ENCODE peak calls at places on chromosomes 13 and 19, in five cellular contexts. Q, I, D, Z and P are unnamed samples.

GRCh38 chr19:14479985-14480694 is 5.0 kb upstream of the PTGER1 start:
- DNase-seq in Q (no peak), I (peak; percentile 95), D (peak; percentile 56), Z (no peak), P (no peak)

GRCh38 chr19:518292-519231 is 11.3 kb downstream of the TPGS1 start:
- DNase-seq in Q (no peak), I (no peak), D (no peak), Z (no peak), P (no peak)

GRCh38 chr19:31461814-31462539 is 112.7 kb upstream of the TSHZ3 start:
- DNase-seq in Q (no peak), I (no peak), D (no peak), Z (no peak), P (no peak)

GRCh38 chr13:36353001-36353400 is 6.8 kb upstream of the SPART start:
- DNase-seq in Q (no peak), I (no peak), D (no peak), Z (no peak), P (no peak)

GRCh38 chr13:42377640-42378382 is 105.9 kb downstream of the AKAP11 start:
- DNase-seq in Q (no peak), I (no peak), D (no peak), Z (no peak), P (no peak)

GRCh38 chr13:112443191-112444000 is 67.2 kb downstream of the SPACA7 start:
- DNase-seq in Q (no peak), I (peak; percentile 64), D (no peak), Z (no peak), P (no peak)

GRCh38 chr19:55614711-55615552 is 9.4 kb downstream of the ZNF784 start:
- DNase-seq in Q (no peak), I (peak; percentile 30), D (no peak), Z (no peak), P (no peak)

GRCh38 chr13:54607421-54607820 is 1578.8 kb downstream of the OLFM4 start:
- DNase-seq in Q (no peak), I (no peak), D (no peak), Z (no peak), P (no peak)

GRCh38 chr19:11125994-11126685 is 29.4 kb downstream of the SPC24 start:
- DNase-seq in Q (peak; percentile 89), I (peak; percentile 82), D (peak; percentile 79), Z (no peak), P (no peak)

GRCh38 chr19:36489920-36490415 is 607 bp upstream of the ZNF566 start:
- DNase-seq in Q (no peak), I (peak; percentile 91), D (peak; percentile 78), Z (no peak), P (no peak)

GRCh38 chr13:37681295-37682032 is 82.9 kb upstream of the POSTN start:
- DNase-seq in Q (peak; percentile 34), I (no peak), D (no peak), Z (no peak), P (no peak)

GRCh38 chr19:38952395-38953165 is 21.8 kb downstream of the MRPS12 start:
- DNase-seq in Q (no peak), I (no peak), D (no peak), Z (no peak), P (no peak)

GRCh38 chr13:106989866-106990265 is 421.9 kb upstream of the ARGLU1 start:
- DNase-seq in Q (no peak), I (no peak), D (no peak), Z (no peak), P (no peak)

GRCh38 chr19:13790354-13790753 is 4.9 kb upstream of the ZSWIM4 start:
- DNase-seq in Q (no peak), I (no peak), D (no peak), Z (no peak), P (no peak)

GRCh38 chr19:46020819-46021125 is 2.1 kb downstream of the PGLYRP1 start:
- DNase-seq in Q (no peak), I (no peak), D (no peak), Z (no peak), P (no peak)

GRCh38 chr19:46017874-46018675 is 4.8 kb downstream of the PGLYRP1 start:
- DNase-seq in Q (no peak), I (no peak), D (no peak), Z (no peak), P (no peak)

GRCh38 chr19:46019270-46019669 is 3.6 kb downstream of the PGLYRP1 start:
- DNase-seq in Q (no peak), I (no peak), D (no peak), Z (no peak), P (no peak)

GRCh38 chr19:46017095-46017429 is 5.8 kb downstream of the PGLYRP1 start:
- DNase-seq in Q (no peak), I (no peak), D (no peak), Z (no peak), P (no peak)

DNA sequence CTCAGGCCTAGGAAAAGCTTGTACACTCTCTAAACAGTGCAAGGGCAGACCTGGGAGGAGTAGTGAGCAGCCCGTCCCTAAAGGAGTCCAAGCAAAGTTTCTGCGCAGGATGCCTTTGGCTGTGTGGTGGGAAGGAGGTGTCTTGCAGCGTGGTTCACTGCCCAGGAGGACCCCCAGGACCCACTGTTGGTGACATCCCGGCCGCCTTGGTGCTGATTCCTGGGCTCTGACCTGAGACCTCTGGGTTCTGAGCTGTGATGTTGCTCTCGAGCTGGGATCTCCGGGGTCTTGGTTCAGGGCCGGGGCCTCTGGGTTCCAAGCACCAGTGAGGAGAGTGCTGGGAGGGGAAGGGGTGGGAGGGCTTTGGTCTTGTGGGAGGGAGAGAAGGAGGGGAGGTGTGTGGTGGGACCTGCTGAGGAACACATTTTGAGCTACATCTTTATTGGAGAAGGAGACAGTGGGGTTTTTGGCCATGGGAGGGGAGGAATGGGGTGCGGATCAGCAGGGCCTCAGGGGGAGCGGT is 4.1 kb downstream of the PGLYRP1 start:
- DNase-seq in Q (no peak), I (no peak), D (no peak), Z (no peak), P (no peak)
- H3K27ac ChIP-seq in Q (no peak overlapping the region), I (no peak overlapping the region), D (no peak overlapping the region), Z (no peak overlapping the region), P (no peak overlapping the region)

DNA sequence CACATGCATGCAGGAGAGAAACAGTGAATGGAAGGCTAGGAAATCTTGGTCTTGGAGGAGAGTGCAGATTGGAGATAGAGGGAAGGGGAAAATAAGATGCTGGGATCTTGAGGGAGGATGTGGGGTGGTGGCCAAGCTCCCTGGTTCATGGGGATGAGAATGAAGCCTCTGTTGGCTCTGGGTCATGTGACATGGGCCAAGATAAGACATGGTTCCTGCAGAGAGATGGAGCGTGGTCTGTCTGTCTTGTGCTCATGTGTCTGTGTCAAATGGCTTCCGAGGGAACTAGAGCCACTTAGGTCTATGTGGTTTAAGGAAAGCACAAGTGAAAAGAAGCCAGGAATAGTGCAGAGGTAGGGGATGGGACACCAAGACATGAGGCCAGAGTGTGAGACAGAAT is 30.8 kb upstream of the FFAR2 start:
- DNase-seq in Q (no peak), I (no peak), D (no peak), Z (no peak), P (no peak)
- TF ChIP-seq CTCF in Q (no peak), I (no peak), D (no peak), Z (no peak), P (no peak)

DNA sequence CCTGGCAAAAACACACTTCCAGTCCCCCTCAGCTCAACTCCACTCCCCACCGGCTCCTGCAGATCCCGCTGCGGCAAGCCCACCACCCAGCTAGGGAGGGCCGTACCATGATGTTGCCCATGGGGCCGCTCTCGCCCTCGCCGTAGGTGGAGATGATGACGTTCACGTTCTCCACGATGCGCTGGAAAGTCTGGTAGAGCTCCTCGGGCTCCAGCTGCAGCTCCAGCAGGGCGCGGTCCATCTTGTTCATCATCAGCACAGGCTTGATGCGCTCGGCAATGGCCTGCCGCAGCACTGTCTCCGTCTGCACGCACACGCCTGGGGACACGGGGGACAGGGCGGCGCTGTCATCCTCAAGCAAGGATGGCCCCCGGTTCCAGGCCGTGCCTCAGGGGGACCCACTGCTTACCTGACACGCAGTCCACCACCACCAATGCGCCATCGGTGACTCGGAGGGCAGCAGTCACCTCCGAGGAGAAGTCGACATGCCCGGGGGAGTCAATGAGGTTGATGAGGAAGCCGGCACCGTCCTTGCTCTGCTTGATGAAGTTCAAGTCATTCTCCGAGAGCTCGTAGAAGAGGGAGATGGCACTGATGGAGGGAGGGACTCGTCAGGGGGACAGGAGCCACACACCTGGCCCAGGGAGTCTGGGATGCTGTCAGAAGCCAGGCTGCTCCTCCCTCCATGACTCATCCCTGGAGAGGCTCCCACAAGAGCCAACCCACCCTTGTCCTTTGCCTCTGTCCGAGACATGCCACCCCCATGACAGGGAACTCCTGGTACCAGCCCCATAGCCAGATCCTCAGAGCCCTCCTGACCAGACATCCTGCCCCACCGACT is 2.3 kb downstream of the EEF2 start:
- DNase-seq in Q (no peak), I (peak; percentile 23), D (no peak), Z (no peak), P (peak; percentile 77)
- H3K4me1 ChIP-seq in Q (peaks cover 3% of the 10 kb centered on the region), I (peaks cover 15% of the 10 kb centered on the region), D (peaks cover 41% of the 10 kb centered on the region), Z (peaks cover 15% of the 10 kb centered on the region), P (peaks cover 55% of the 10 kb centered on the region)

DNA sequence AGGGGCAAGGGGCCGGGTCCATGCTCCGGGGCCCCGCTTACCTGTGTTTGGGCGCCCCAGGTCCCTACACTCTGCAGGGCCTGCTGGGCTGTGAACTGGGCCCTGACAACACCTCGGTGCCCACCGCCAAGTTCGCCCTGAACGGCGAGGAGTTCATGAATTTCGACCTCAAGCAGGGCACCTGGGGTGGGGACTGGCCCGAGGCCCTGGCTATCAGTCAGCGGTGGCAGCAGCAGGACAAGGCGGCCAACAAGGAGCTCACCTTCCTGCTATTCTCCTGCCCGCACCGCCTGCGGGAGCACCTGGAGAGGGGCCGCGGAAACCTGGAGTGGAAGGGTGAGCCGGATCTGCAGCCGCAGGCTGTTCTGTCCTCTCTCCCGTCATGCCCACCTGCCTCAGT is 1.7 kb downstream of the FCGRT start:
- DNase-seq in Q (no peak), I (no peak), D (no peak), Z (no peak), P (no peak)
- H3K27ac ChIP-seq in Q (peak overlapping the region; percentile 96), I (no peak overlapping the region), D (peak overlapping the region; percentile 93), Z (no peak overlapping the region), P (no peak overlapping the region)

DNA sequence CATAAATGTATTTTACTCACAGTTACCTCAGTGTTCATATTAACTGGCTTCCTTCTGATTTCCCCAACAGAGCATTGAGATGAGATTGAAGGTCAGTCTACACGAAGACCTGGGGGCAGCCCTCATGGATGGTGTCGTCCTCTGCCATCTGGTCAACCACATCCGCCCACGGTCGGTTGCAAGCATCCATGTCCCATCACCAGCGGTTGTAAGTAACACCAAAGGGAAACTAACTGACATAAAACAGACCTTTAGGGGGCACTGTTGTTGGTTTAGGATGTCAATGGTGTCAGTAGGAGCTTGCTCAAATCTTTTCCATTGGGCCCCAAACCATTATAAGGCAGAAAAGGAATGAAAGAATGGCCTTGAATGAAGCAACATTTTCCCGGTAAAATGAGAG is 68.2 kb downstream of the ESD start:
- DNase-seq in Q (no peak), I (no peak), D (no peak), Z (no peak), P (peak; percentile 8)
- TF ChIP-seq CTCF in Q (no peak), I (peak; percentile 44), D (no peak), Z (peak; percentile 48), P (no peak)